ENCODE peak calls at places on chromosomes 5 and 9, in eight cellular contexts. K is AG04449, G is kidney, M is LNCaP clone FGC, N is HFFc6, C is AG10803, Q is astrocyte of the spinal cord, E is MCF 10A. D is an unnamed sample.

GRCh38 chr9:83701769-83702168 is 6.0 kb downstream of the UBQLN1 start:
- DNase-seq in G (no peak), N (peak), M (no peak), K (peak), C (peak), Q (peak), E (peak), D (peak)

GRCh38 chr5:127936439-127936972 is 147.1 kb upstream of the SLC12A2 start:
- DNase-seq in C (no peak), M (no peak), G (no peak), N (no peak), Q (no peak), K (no peak), E (no peak), D (no peak)

GRCh38 chr9:73528922-73529321 is 377.3 kb downstream of the ANXA1 start:
- DNase-seq in C (no peak), E (no peak), Q (no peak), M (no peak), N (no peak), G (no peak), K (no peak), D (no peak)

GRCh38 chr9:13948037-13948436 is 365.9 kb downstream of the NFIB start:
- DNase-seq in Q (peak), E (peak), N (no peak), K (no peak), G (no peak), M (peak), C (no peak), D (no peak)

GRCh38 chr5:147534172-147534951 is 24.5 kb upstream of the DPYSL3 start:
- DNase-seq in N (no peak), Q (peak), C (peak), K (no peak), M (no peak), G (no peak), E (peak), D (no peak)

GRCh38 chr9:78860806-78861475 is 564.0 kb downstream of the PSAT1 start:
- DNase-seq in E (peak), N (peak), Q (peak), G (no peak), M (no peak), C (peak), K (no peak), D (no peak)

GRCh38 chr9:2469681-2470141 is 151.9 kb upstream of the VLDLR start:
- DNase-seq in N (no peak), G (no peak), E (peak), C (peak), Q (peak), M (no peak), K (no peak), D (no peak)

GRCh38 chr9:90842984-90843383 is 41.4 kb downstream of the SYK start:
- DNase-seq in C (no peak), K (no peak), M (no peak), E (no peak), Q (no peak), G (no peak), N (no peak), D (no peak)

GRCh38 chr9:4116708-4117460 is 183.0 kb downstream of the GLIS3 start:
- DNase-seq in M (no peak), G (no peak), C (peak), Q (no peak), K (no peak), E (peak), N (no peak), D (no peak)

GRCh38 chr5:127705120-127705892 is 2.1 kb downstream of the CCDC192 start:
- DNase-seq in C (peak), Q (peak), E (peak), K (no peak), M (peak), N (peak), G (no peak), D (peak)

GRCh38 chr5:128695791-128696520 is 157.9 kb upstream of the FBN2 start:
- DNase-seq in C (no peak), K (peak), G (no peak), E (peak), N (peak), Q (no peak), M (no peak), D (peak)

GRCh38 chr5:31186672-31187267 is 6.7 kb upstream of the CDH6 start:
- DNase-seq in N (peak), G (no peak), K (no peak), E (peak), C (peak), M (peak), Q (peak), D (no peak)

GRCh38 chr9:129405831-129406220 is 215.1 kb downstream of the C9orf50 start:
- DNase-seq in G (peak), C (no peak), N (no peak), K (no peak), M (no peak), E (no peak), Q (no peak), D (no peak)

GRCh38 chr5:13250450-13251291 is 693.8 kb downstream of the DNAH5 start:
- DNase-seq in E (peak), N (no peak), M (no peak), C (peak), G (no peak), K (no peak), Q (no peak), D (no peak)

GRCh38 chr9:80061940-80062339 is 490.2 kb downstream of the TLE4 start:
- DNase-seq in G (no peak), M (no peak), K (peak), E (peak), C (peak), N (peak), Q (peak), D (peak)

GRCh38 chr9:27108981-27109541 is at the start of gene TEK:
- DNase-seq in Q (no peak), G (no peak), K (no peak), E (no peak), C (peak), N (no peak), M (no peak), D (no peak)

GRCh38 chr9:127921592-127922120 is 4.8 kb upstream of the ST6GALNAC4 start:
- DNase-seq in N (no peak), K (no peak), M (no peak), E (peak), Q (peak), G (peak), C (no peak), D (no peak)

GRCh38 chr5:179393078-179393477 is 47.8 kb upstream of the ADAMTS2 start:
- DNase-seq in G (no peak), Q (peak), N (peak), C (peak), K (no peak), M (no peak), E (peak), D (no peak)

GRCh38 chr9:21661626-21662025 is 140.8 kb upstream of the MTAP start:
- DNase-seq in Q (no peak), E (no peak), K (no peak), G (no peak), M (no peak), N (no peak), C (peak), D (no peak)

GRCh38 chr9:88932766-88933165 is 58.5 kb upstream of the S1PR3 start:
- DNase-seq in C (no peak), Q (no peak), G (no peak), K (no peak), M (peak), N (no peak), E (no peak), D (no peak)

GRCh38 chr5:144742376-144742775 is 571.7 kb downstream of the KCTD16 start:
- DNase-seq in K (no peak), G (no peak), E (no peak), N (no peak), C (no peak), M (no peak), Q (no peak), D (no peak)

GRCh38 chr5:168852329-168852728 is 273.2 kb upstream of the PANK3 start:
- DNase-seq in N (no peak), Q (no peak), M (no peak), E (no peak), G (no peak), C (no peak), K (no peak), D (no peak)

GRCh38 chr9:125241863-125242739 is 958 bp upstream of the HSPA5 start:
- DNase-seq in K (no peak), C (peak), G (peak), M (no peak), E (no peak), N (peak), Q (no peak), D (no peak)

GRCh38 chr9:112179816-112180215 is 4.7 kb upstream of the SUSD1 start:
- DNase-seq in Q (no peak), C (peak), K (no peak), G (no peak), N (no peak), E (no peak), M (no peak), D (no peak)

GRCh38 chr9:31677415-31677814 is 707.0 kb upstream of the ACO1 start:
- DNase-seq in G (no peak), K (no peak), C (no peak), M (no peak), N (no peak), Q (no peak), E (no peak), D (no peak)

GRCh38 chr5:150582281-150582791 is 58.1 kb upstream of the SYNPO start:
- DNase-seq in N (no peak), C (peak), K (no peak), M (no peak), G (no peak), E (no peak), Q (peak), D (no peak)

GRCh38 chr5:22242532-22242931 is 610.6 kb downstream of the CDH12 start:
- DNase-seq in Q (no peak), G (no peak), E (no peak), N (no peak), M (no peak), K (no peak), C (no peak), D (no peak)

GRCh38 chr5:89991592-89991991 is 418.0 kb downstream of the CETN3 start:
- DNase-seq in E (no peak), G (no peak), M (no peak), N (no peak), Q (no peak), C (no peak), K (no peak), D (no peak)

GRCh38 chr9:131418143-131419028 is 24.5 kb downstream of the PRRC2B start:
- DNase-seq in C (peak), K (no peak), E (no peak), Q (no peak), N (peak), M (peak), G (no peak), D (no peak)

GRCh38 chr9:137194909-137195308 is 5.6 kb downstream of the TPRN start:
- DNase-seq in N (no peak), E (peak), G (no peak), M (no peak), K (no peak), Q (no peak), C (no peak), D (no peak)

GRCh38 chr9:80650964-80651555 is 1038.3 kb downstream of the TLE1 start:
- DNase-seq in Q (peak), K (peak), C (peak), N (no peak), M (no peak), G (no peak), E (peak), D (peak)

GRCh38 chr5:7615566-7616061 is 219.7 kb downstream of the ADCY2 start:
- DNase-seq in N (no peak), E (no peak), G (no peak), C (no peak), K (no peak), M (no peak), Q (peak), D (no peak)

GRCh38 chr5:157559301-157559700 is 16.3 kb downstream of the ADAM19 start:
- DNase-seq in Q (no peak), M (no peak), C (peak), G (no peak), E (peak), N (peak), K (peak), D (no peak)

GRCh38 chr5:119329701-119330100 is 26.1 kb upstream of the TNFAIP8 start:
- DNase-seq in N (no peak), E (no peak), C (no peak), Q (no peak), M (no peak), K (no peak), G (no peak), D (no peak)

DNA sequence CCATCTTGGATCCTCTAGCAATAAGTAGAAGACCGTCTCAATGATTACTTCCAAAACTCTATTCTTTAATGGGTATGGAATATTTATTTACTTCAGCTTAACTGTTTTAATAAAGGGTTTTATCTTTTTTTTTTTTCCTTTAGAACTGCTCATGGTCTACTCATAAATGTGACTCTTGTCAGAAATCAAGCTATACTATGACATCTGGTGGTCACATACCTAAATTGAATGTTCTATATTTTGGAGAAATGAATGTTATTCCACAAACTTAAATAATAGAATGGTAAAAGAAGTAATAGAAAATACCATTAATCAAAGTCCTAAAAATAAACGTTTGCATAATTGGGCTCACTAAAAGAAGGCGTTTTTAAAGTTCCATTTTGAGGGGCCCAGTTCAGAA is 131.2 kb upstream of the PLCXD3 start:
- DNase-seq in K (no peak), G (no peak), M (no peak), E (peak), N (peak), Q (peak), C (no peak), D (no peak)
- TF ChIP-seq CTCF in K (no peak), G (no peak), M (peak), E (no peak), N (peak), Q (no peak), C (peak), D (peak)

GRCh38 chr5:61357745-61358144 is 25.7 kb downstream of the ZSWIM6 start:
- DNase-seq in N (no peak), M (no peak), K (no peak), C (no peak), E (peak), Q (no peak), G (no peak), D (no peak)
- TF ChIP-seq CTCF in N (peak), M (peak), K (peak), C (peak), E (peak), Q (peak), G (no peak), D (peak)

GRCh38 chr5:171420429-171421231 is 1.2 kb downstream of the FGF18 start:
- DNase-seq in C (peak), N (peak), E (peak), M (no peak), K (peak), Q (peak), G (peak), D (peak)
- TF ChIP-seq CTCF in C (no peak), N (no peak), E (no peak), M (no peak), K (no peak), Q (no peak), G (no peak), D (no peak)

DNA sequence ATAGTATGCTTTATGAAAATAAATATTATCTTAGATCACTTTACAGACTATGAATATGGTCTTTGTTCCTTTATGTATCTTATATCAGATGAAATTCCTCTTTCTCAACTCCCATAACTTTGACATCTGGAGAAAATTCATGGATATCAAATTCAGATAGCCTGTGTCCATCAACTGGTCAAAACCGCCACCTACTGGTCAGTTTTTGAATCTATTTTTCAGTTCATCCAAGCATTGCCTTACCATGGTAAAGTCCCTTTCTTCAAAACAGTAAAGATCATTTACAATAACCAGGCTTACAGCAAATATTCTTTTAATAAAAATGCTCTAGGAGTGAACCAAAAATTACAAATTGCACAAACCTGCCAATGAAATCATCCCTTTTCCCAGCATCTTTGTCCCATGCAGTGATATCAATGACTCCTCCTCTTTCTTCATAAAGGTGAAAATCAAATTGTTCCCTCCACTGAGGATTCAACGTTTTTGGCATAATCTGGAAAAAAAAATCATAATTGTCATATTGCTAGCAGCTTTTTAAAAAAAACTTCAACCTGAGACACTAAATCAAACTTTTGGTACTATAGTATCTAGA is 290.5 kb downstream of the SLF1 start:
- DNase-seq in G (no peak), N (peak), C (peak), K (no peak), E (peak), M (no peak), Q (peak), D (no peak)
- TF ChIP-seq CTCF in G (peak), N (peak), C (peak), K (peak), E (peak), M (peak), Q (peak), D (peak)

GRCh38 chr9:16291921-16292320 is 578.5 kb downstream of the BNC2 start:
- DNase-seq in M (no peak), Q (no peak), E (no peak), C (no peak), K (no peak), G (no peak), N (no peak), D (no peak)

GRCh38 chr9:16286160-16286559 is 584.3 kb downstream of the BNC2 start:
- DNase-seq in M (no peak), Q (no peak), N (no peak), K (no peak), E (no peak), G (no peak), C (no peak), D (no peak)

GRCh38 chr9:16293610-16294009 is 576.9 kb downstream of the BNC2 start:
- DNase-seq in N (no peak), C (peak), K (no peak), Q (no peak), M (no peak), E (no peak), G (no peak), D (no peak)

GRCh38 chr9:16289639-16290038 is 580.8 kb downstream of the BNC2 start:
- DNase-seq in E (no peak), C (no peak), G (no peak), Q (no peak), N (no peak), K (no peak), M (no peak), D (no peak)

DNA sequence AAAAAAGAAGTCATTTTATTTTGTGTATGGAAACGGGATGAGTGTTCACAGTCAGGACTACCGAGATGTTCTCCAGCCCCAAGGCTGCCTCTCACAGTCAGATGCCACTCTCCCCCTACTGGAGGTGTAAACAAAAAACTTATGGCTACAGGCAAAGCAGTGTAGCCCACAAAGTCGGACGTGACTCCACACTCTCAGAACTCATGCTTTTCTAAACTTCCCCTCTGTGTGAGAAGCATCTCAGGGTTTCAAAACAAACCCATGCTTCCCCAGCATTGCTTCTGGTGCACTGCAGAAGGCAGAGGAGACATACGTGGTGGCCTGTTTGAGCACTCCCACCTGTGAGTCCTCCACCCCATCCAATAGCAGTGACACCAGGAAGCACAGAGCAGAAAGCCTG is 580.3 kb downstream of the BNC2 start:
- DNase-seq in E (no peak), C (no peak), G (no peak), N (no peak), Q (no peak), K (no peak), M (no peak), D (no peak)
- TF ChIP-seq CTCF in E (no peak), C (no peak), G (no peak), N (peak), Q (no peak), K (no peak), M (no peak), D (no peak)

D was measured in retinal pigment epithelial cell.